ENCODE peak calls at places on chromosomes 6 and 20, in five cellular contexts. V, D, X, R and P are unnamed samples.
A peak's percentile ranks its signal among the peaks of the same experiment; 100 is the strongest.

GRCh38 chr6:112439416-112439815 is 92.3 kb downstream of the RFPL4B start:
- DNase-seq in V (no peak), D (no peak), X (no peak), R (no peak), P (no peak)

GRCh38 chr6:35078896-35079295 is 62.2 kb downstream of the TCP11 start:
- DNase-seq in V (no peak), D (no peak), X (no peak), R (no peak), P (no peak)

GRCh38 chr6:161850572-161850971 is 576.7 kb upstream of the AGPAT4 start:
- DNase-seq in V (no peak), D (no peak), X (no peak), R (no peak), P (no peak)

GRCh38 chr6:166520905-166521834 is 65.3 kb downstream of the RAMACL start:
- DNase-seq in V (no peak), D (no peak), X (no peak), R (no peak), P (no peak)

GRCh38 chr6:37365791-37366190 is 12.0 kb downstream of the RNF8 start:
- DNase-seq in V (no peak), D (no peak), X (peak; percentile 49), R (no peak), P (no peak)

GRCh38 chr6:81613606-81614005 is 138.9 kb downstream of the TENT5A start:
- DNase-seq in V (no peak), D (no peak), X (no peak), R (no peak), P (peak; percentile 47)

GRCh38 chr6:125114248-125114858 is 39.2 kb upstream of the TPD52L1 start:
- DNase-seq in V (no peak), D (no peak), X (peak; percentile 75), R (no peak), P (no peak)

GRCh38 chr6:166853371-166854325 is 102.7 kb downstream of the RNASET2 start:
- DNase-seq in V (no peak), D (no peak), X (no peak), R (no peak), P (no peak)

GRCh38 chr6:16286151-16286522 is 47.8 kb downstream of the GMPR start:
- DNase-seq in V (no peak), D (peak; percentile 5), X (peak; percentile 67), R (no peak), P (no peak)

GRCh38 chr20:11140359-11140758 is 466.6 kb upstream of the JAG1 start:
- DNase-seq in V (no peak), D (no peak), X (no peak), R (no peak), P (no peak)

GRCh38 chr6:169950558-169950957 is 199.1 kb downstream of the ERMARD start:
- DNase-seq in V (no peak), D (no peak), X (peak; percentile 62), R (peak; percentile 24), P (no peak)

GRCh38 chr20:21394120-21394519 is 3.2 kb downstream of the NKX2-4 start:
- DNase-seq in V (no peak), D (no peak), X (no peak), R (no peak), P (no peak)

GRCh38 chr6:121971886-121972285 is 427.6 kb upstream of the HSF2 start:
- DNase-seq in V (no peak), D (no peak), X (no peak), R (no peak), P (no peak)

GRCh38 chr20:2891343-2891742 is 18.1 kb downstream of the PTPRA start:
- DNase-seq in V (no peak), D (no peak), X (no peak), R (no peak), P (no peak)

GRCh38 chr6:152146385-152146784 is 338.9 kb downstream of the ESR1 start:
- DNase-seq in V (no peak), D (no peak), X (no peak), R (no peak), P (no peak)

GRCh38 chr6:129860901-129861665 is at the start of gene TMEM244:
- DNase-seq in V (no peak), D (no peak), X (peak; percentile 99), R (no peak), P (no peak)

GRCh38 chr20:62604796-62605195 is 37.5 kb upstream of the SLCO4A1 start:
- DNase-seq in V (no peak), D (no peak), X (no peak), R (no peak), P (no peak)

GRCh38 chr6:104525677-104526322 is 333.9 kb downstream of the HACE1 start:
- DNase-seq in V (peak; percentile 48), D (peak; percentile 37), X (peak; percentile 81), R (peak; percentile 41), P (no peak)

GRCh38 chr6:21149460-21149859 is 444.1 kb upstream of the SOX4 start:
- DNase-seq in V (no peak), D (no peak), X (no peak), R (no peak), P (no peak)

GRCh38 chr20:32382102-32382950 is 24.2 kb downstream of the ASXL1 start:
- DNase-seq in V (no peak), D (no peak), X (peak; percentile 54), R (no peak), P (no peak)